ENCODE peak calls at places on chromosomes 4 and X, in eight cellular contexts. A is activated CD8-positive, alpha-beta memory T cell treated with anti-CD3 and anti-CD28 coated beads for 48 hours; G is glutamatergic neuron; N is breast epithelium; F is ELR; O is EL; D is activated CD4-positive, alpha-beta T cell treated with anti-CD3 and anti-CD28 coated beads, Interleukin-2, amount 10 ng/mL, durations not matched to agents 7 days and 5 days; Q is left ventricle myocardium superior. B is an unnamed sample.

GRCh38 chr4:59848457-59848856 is 1351.7 kb upstream of the ADGRL3 start:
- DNase-seq in Q (no peak), N (no peak), D (no peak), G (no peak), A (no peak), F (no peak), O (no peak), B (no peak)

GRCh38 chrX:119673336-119673735 is 19.6 kb downstream of the SEPTIN6 start:
- DNase-seq in N (no peak), D (no peak), Q (no peak), G (no peak), F (no peak), O (no peak), A (no peak), B (no peak)

GRCh38 chr4:64518600-64518999 is 109.3 kb upstream of the TECRL start:
- DNase-seq in D (no peak), O (no peak), F (no peak), A (no peak), N (no peak), G (no peak), Q (no peak), B (no peak)

GRCh38 chrX:42107495-42108139 is 184.3 kb upstream of the CASK start:
- DNase-seq in Q (no peak), N (no peak), F (no peak), G (no peak), O (no peak), D (no peak), A (no peak), B (no peak)

GRCh38 chrX:11261260-11261659 is 32.0 kb upstream of the AMELX start:
- DNase-seq in D (no peak), F (peak), G (no peak), Q (no peak), N (no peak), A (no peak), O (peak), B (no peak)

GRCh38 chr4:26458104-26458503 is 32.2 kb downstream of the CCKAR start:
- DNase-seq in D (peak), Q (no peak), A (no peak), O (no peak), F (no peak), N (no peak), G (no peak), B (no peak)

GRCh38 chr4:89661490-89661889 is 175.5 kb downstream of the SNCA start:
- DNase-seq in O (peak), D (no peak), A (no peak), Q (no peak), N (no peak), G (no peak), F (peak), B (no peak)

GRCh38 chrX:134886201-134886600 is 104.6 kb upstream of the SMIM10 start:
- DNase-seq in A (no peak), O (peak), Q (no peak), D (no peak), N (no peak), F (peak), G (no peak), B (no peak)

GRCh38 chrX:42229533-42229932 is 306.2 kb upstream of the CASK start:
- DNase-seq in A (no peak), D (no peak), F (no peak), Q (no peak), N (no peak), G (no peak), O (no peak), B (no peak)

GRCh38 chr4:64174247-64174882 is 234.9 kb downstream of the TECRL start:
- DNase-seq in A (no peak), Q (no peak), F (no peak), D (no peak), N (no peak), O (no peak), G (no peak), B (no peak)

GRCh38 chr4:48032721-48033120 is 16.1 kb downstream of the NIPAL1 start:
- DNase-seq in A (no peak), D (no peak), O (no peak), F (no peak), G (no peak), N (no peak), Q (no peak), B (no peak)

GRCh38 chr4:165794834-165795233 is 78.2 kb upstream of the TLL1 start:
- DNase-seq in N (no peak), O (no peak), A (no peak), Q (no peak), G (no peak), F (no peak), D (no peak), B (no peak)

GRCh38 chrX:141405878-141406492 is 163.7 kb upstream of the SPANXC start:
- DNase-seq in O (peak), D (no peak), N (no peak), Q (no peak), G (no peak), F (peak), A (no peak), B (no peak)

GRCh38 chr4:1723131-1723801 is 1.9 kb downstream of the TACC3 start:
- DNase-seq in D (peak), O (no peak), F (no peak), N (no peak), A (no peak), G (no peak), Q (no peak), B (peak)

GRCh38 chrX:120402363-120402762 is 40.5 kb downstream of the ATP1B4 start:
- DNase-seq in A (no peak), O (no peak), F (peak), N (no peak), Q (no peak), G (no peak), D (no peak), B (no peak)

GRCh38 chr4:150224896-150225591 is 146.8 kb downstream of the DCLK2 start:
- DNase-seq in D (no peak), G (no peak), Q (no peak), N (no peak), F (peak), O (peak), A (no peak), B (no peak)

GRCh38 chrX:123184858-123185251 is 777 bp downstream of the GRIA3 start:
- DNase-seq in O (peak), D (no peak), A (no peak), G (peak), Q (no peak), N (no peak), F (no peak), B (no peak)

GRCh38 chr4:1465173-1466033 is 59.2 kb upstream of the NKX1-1 start:
- DNase-seq in O (no peak), D (no peak), N (no peak), Q (no peak), G (no peak), A (no peak), F (no peak), B (no peak)

GRCh38 chrX:114611018-114611619 is 27.2 kb downstream of the HTR2C start:
- DNase-seq in Q (no peak), F (peak), O (peak), G (no peak), D (peak), A (no peak), N (no peak), B (peak)

GRCh38 chr4:26420903-26421302 is 69.4 kb downstream of the CCKAR start:
- DNase-seq in G (no peak), F (no peak), Q (no peak), A (no peak), N (no peak), D (no peak), O (no peak), B (no peak)

GRCh38 chr4:26420438-26420837 is 69.8 kb downstream of the CCKAR start:
- DNase-seq in G (no peak), F (peak), Q (no peak), O (no peak), D (no peak), N (no peak), A (no peak), B (no peak)

GRCh38 chr4:8050555-8051206 is 107.9 kb downstream of the ABLIM2 start:
- DNase-seq in N (peak), D (no peak), O (no peak), F (no peak), Q (peak), A (no peak), G (no peak), B (no peak)

GRCh38 chr4:139175647-139176298 is 1.2 kb downstream of the ELF2 start:
- DNase-seq in N (no peak), Q (no peak), A (no peak), F (no peak), G (peak), D (no peak), O (no peak), B (no peak)

GRCh38 chr4:102761478-102761790 is 666 bp upstream of the MANBA start:
- DNase-seq in F (peak), A (no peak), N (no peak), D (no peak), O (no peak), G (no peak), Q (no peak), B (no peak)

GRCh38 chr4:173758132-173758531 is 228.1 kb upstream of the HAND2 start:
- DNase-seq in D (no peak), F (no peak), Q (no peak), N (no peak), O (no peak), A (no peak), G (no peak), B (no peak)

GRCh38 chr4:150283689-150284088 is 205.4 kb downstream of the DCLK2 start:
- DNase-seq in D (no peak), F (peak), N (no peak), G (no peak), Q (no peak), A (no peak), O (peak), B (no peak)

GRCh38 chr4:74114234-74114633 is 15.2 kb upstream of the CXCL2 start:
- DNase-seq in F (peak), D (no peak), A (no peak), N (peak), O (peak), G (no peak), Q (no peak), B (no peak)

GRCh38 chrX:39903937-39904336 is 193.8 kb downstream of the BCOR start:
- DNase-seq in G (no peak), A (no peak), D (no peak), F (peak), O (peak), Q (no peak), N (no peak), B (no peak)

GRCh38 chr4:88283661-88284377 is 542 bp downstream of the PPM1K start:
- DNase-seq in Q (peak), A (peak), N (peak), D (peak), F (peak), O (peak), G (peak), B (peak)

GRCh38 chr4:71303850-71304249 is 35.0 kb upstream of the SLC4A4 start:
- DNase-seq in O (peak), F (peak), Q (no peak), A (no peak), N (no peak), D (no peak), G (no peak), B (no peak)

GRCh38 chr4:168907119-168907698 is 102.8 kb downstream of the CBR4 start:
- DNase-seq in A (no peak), N (no peak), Q (peak), D (no peak), F (no peak), G (no peak), O (peak), B (no peak)

GRCh38 chr4:157294575-157294974 is 74.0 kb downstream of the GRIA2 start:
- DNase-seq in A (no peak), D (no peak), O (no peak), N (no peak), G (no peak), F (no peak), Q (no peak), B (no peak)

GRCh38 chr4:6198768-6199343 is 1.5 kb downstream of the JAKMIP1 start:
- DNase-seq in O (no peak), D (peak), F (no peak), N (no peak), Q (no peak), G (peak), A (no peak), B (peak)

GRCh38 chr4:125836597-125837195 is 521.9 kb downstream of the FAT4 start:
- DNase-seq in A (no peak), D (no peak), N (no peak), Q (no peak), O (no peak), F (peak), G (no peak), B (no peak)

GRCh38 chr4:138310498-138310897 is 68.3 kb upstream of the SLC7A11 start:
- DNase-seq in A (no peak), D (no peak), F (no peak), G (no peak), N (no peak), Q (no peak), O (peak), B (no peak)

GRCh38 chrX:19555683-19556082 is 40.4 kb upstream of the MAP3K15 start:
- DNase-seq in Q (no peak), G (no peak), O (no peak), D (no peak), A (no peak), N (no peak), F (no peak), B (no peak)

GRCh38 chr4:52949336-52949735 is 87.2 kb downstream of the RASL11B start:
- DNase-seq in F (no peak), Q (no peak), N (no peak), O (no peak), D (no peak), G (no peak), A (no peak), B (no peak)

B was measured in Peyer's patch.